ENCODE peak calls at places on chromosome 15, in nine cellular contexts. I is heart left ventricle; E is activated naive CD4-positive, alpha-beta T cell treated with Interleukin-2 at 50 U/mL for 16 hours; A is NCI-H1048; K is NCI-H345; Q is activated T-cell treated with anti-CD3 and anti-CD28 coated beads for 1 hour; X is DMS153; H is NCI-H2107; M is COR-L47. V is an unnamed sample.
A peak's percentile ranks its signal among the peaks of the same experiment; 100 is the strongest.

GRCh38 chr15:75673426-75674247 is 25.9 kb downstream of the SNX33 start:
- DNase-seq in I (peak; percentile 89), E (no peak), A (no peak), K (no peak), Q (no peak), X (peak; percentile 5), H (no peak), M (no peak), V (no peak)

GRCh38 chr15:58738051-58738707 is 11.3 kb downstream of the ADAM10 start:
- DNase-seq in I (no peak), E (no peak), A (no peak), K (no peak), Q (no peak), X (no peak), H (no peak), M (no peak), V (no peak)

GRCh38 chr15:62211348-62211747 is 46.3 kb upstream of the C2CD4B start:
- DNase-seq in I (no peak), E (no peak), A (no peak), K (no peak), Q (no peak), X (no peak), H (no peak), M (no peak), V (no peak)

GRCh38 chr15:48823706-48824105 is 12.8 kb upstream of the CEP152 start:
- DNase-seq in I (no peak), E (no peak), A (no peak), K (no peak), Q (no peak), X (no peak), H (no peak), M (no peak), V (no peak)

GRCh38 chr15:65970937-65971740 is 101.8 kb downstream of the RAB11A start:
- DNase-seq in I (no peak), E (no peak), A (no peak), K (no peak), Q (no peak), X (no peak), H (no peak), M (no peak), V (no peak)

GRCh38 chr15:69462030-69462492 is 9.4 kb downstream of the RPLP1 start:
- DNase-seq in I (peak; percentile 55), E (no peak), A (no peak), K (peak; percentile 31), Q (no peak), X (no peak), H (no peak), M (peak; percentile 41), V (peak; percentile 43)

GRCh38 chr15:38886315-38887163 is 321.9 kb upstream of the RASGRP1 start:
- DNase-seq in I (no peak), E (no peak), A (no peak), K (no peak), Q (no peak), X (no peak), H (no peak), M (no peak), V (no peak)

GRCh38 chr15:26848498-26848897 is 18.4 kb upstream of the GABRA5 start:
- DNase-seq in I (no peak), E (no peak), A (no peak), K (no peak), Q (no peak), X (no peak), H (no peak), M (no peak), V (no peak)

GRCh38 chr15:69562564-69562963 is 109.9 kb downstream of the RPLP1 start:
- DNase-seq in I (no peak), E (no peak), A (no peak), K (peak; percentile 32), Q (no peak), X (no peak), H (no peak), M (peak; percentile 55), V (peak; percentile 49)

GRCh38 chr15:32856753-32857152 is 138.9 kb downstream of the GREM1 start:
- DNase-seq in I (no peak), E (no peak), A (no peak), K (no peak), Q (no peak), X (no peak), H (no peak), M (no peak), V (no peak)

GRCh38 chr15:65248506-65248905 is 37.2 kb upstream of the CILP start:
- DNase-seq in I (peak; percentile 36), E (no peak), A (no peak), K (no peak), Q (no peak), X (no peak), H (no peak), M (no peak), V (no peak)

GRCh38 chr15:85496551-85497545 is 116.4 kb downstream of the AKAP13 start:
- DNase-seq in I (no peak), E (no peak), A (no peak), K (peak; percentile 35), Q (no peak), X (peak; percentile 41), H (no peak), M (peak; percentile 4), V (peak; percentile 72)

GRCh38 chr15:76162050-76162425 is 102.3 kb downstream of the TMEM266 start:
- DNase-seq in I (no peak), E (no peak), A (no peak), K (no peak), Q (no peak), X (no peak), H (no peak), M (no peak), V (no peak)

GRCh38 chr15:70770863-70771262 is 7.5 kb upstream of the UACA start:
- DNase-seq in I (no peak), E (no peak), A (no peak), K (no peak), Q (no peak), X (no peak), H (no peak), M (no peak), V (no peak)

GRCh38 chr15:25682349-25682748 is 180.8 kb downstream of the ATP10A start:
- DNase-seq in I (peak; percentile 69), E (no peak), A (no peak), K (no peak), Q (no peak), X (no peak), H (no peak), M (no peak), V (no peak)

GRCh38 chr15:83815506-83815905 is 161.6 kb downstream of the ADAMTSL3 start:
- DNase-seq in I (no peak), E (no peak), A (no peak), K (no peak), Q (no peak), X (no peak), H (no peak), M (no peak), V (no peak)

GRCh38 chr15:75177360-75178071 is 24.2 kb upstream of the C15orf39 start:
- DNase-seq in I (no peak), E (no peak), A (no peak), K (no peak), Q (no peak), X (no peak), H (no peak), M (no peak), V (no peak)

GRCh38 chr15:41503669-41504010 is 10.0 kb downstream of the ITPKA start:
- DNase-seq in I (no peak), E (no peak), A (no peak), K (no peak), Q (no peak), X (no peak), H (no peak), M (no peak), V (no peak)

GRCh38 chr15:41928637-41929620 is 35.1 kb upstream of the SPTBN5 start:
- DNase-seq in I (peak; percentile 74), E (no peak), A (no peak), K (no peak), Q (no peak), X (no peak), H (no peak), M (no peak), V (no peak)

GRCh38 chr15:64571857-64572291 is 111.5 kb downstream of the ZNF609 start:
- DNase-seq in I (no peak), E (no peak), A (no peak), K (no peak), Q (no peak), X (no peak), H (no peak), M (no peak), V (no peak)

GRCh38 chr15:89399390-89400120 is 64.9 kb upstream of the POLG start:
- DNase-seq in I (no peak), E (peak; percentile 27), A (peak; percentile 33), K (peak; percentile 47), Q (no peak), X (peak; percentile 6), H (no peak), M (peak; percentile 60), V (peak; percentile 31)

GRCh38 chr15:97959738-97960363 is 652 bp upstream of the ARRDC4 start:
- DNase-seq in I (no peak), E (no peak), A (no peak), K (no peak), Q (no peak), X (no peak), H (peak; percentile 82), M (no peak), V (no peak)

GRCh38 chr15:22980189-22981136 is at the start of gene CYFIP1:
- DNase-seq in I (peak; percentile 92), E (peak; percentile 18), A (peak; percentile 38), K (peak; percentile 52), Q (no peak), X (peak; percentile 9), H (peak; percentile 6), M (peak; percentile 30), V (peak; percentile 40)

GRCh38 chr15:61893146-61893545 is 167.1 kb downstream of the VPS13C start:
- DNase-seq in I (no peak), E (no peak), A (no peak), K (no peak), Q (no peak), X (no peak), H (no peak), M (no peak), V (no peak)

GRCh38 chr15:38873151-38873550 is 308.5 kb upstream of the RASGRP1 start:
- DNase-seq in I (no peak), E (no peak), A (no peak), K (no peak), Q (no peak), X (no peak), H (no peak), M (no peak), V (no peak)

GRCh38 chr15:71278989-71279756 is 163.9 kb downstream of the THSD4 start:
- DNase-seq in I (peak; percentile 35), E (no peak), A (no peak), K (peak; percentile 85), Q (no peak), X (peak; percentile 85), H (peak; percentile 4), M (peak; percentile 87), V (peak; percentile 69)

GRCh38 chr15:100873029-100873677 is 6.5 kb upstream of the ALDH1A3 start:
- DNase-seq in I (no peak), E (peak; percentile 43), A (no peak), K (peak; percentile 53), Q (peak; percentile 14), X (no peak), H (peak; percentile 22), M (peak; percentile 50), V (peak; percentile 10)